ENCODE peak calls at places on chromosome 10, in seven cellular contexts. A is SK-N-SH, O is HCT116, B is HepG2, C is K562, N is H1, M is GM12878. T is an unnamed sample.

GRCh38 chr10:71893920-71894319 is 42.9 kb upstream of the PSAP start:
- DNase-seq in A (no peak), B (peak), O (no peak), M (no peak), C (peak), N (no peak), T (no peak)

GRCh38 chr10:13775786-13776780 is 189.3 kb downstream of the PRPF18 start:
- DNase-seq in N (no peak), M (no peak), B (no peak), O (no peak), A (no peak), C (no peak), T (no peak)

GRCh38 chr10:132183046-132183445 is 3.7 kb upstream of the DPYSL4 start:
- DNase-seq in M (no peak), N (no peak), C (no peak), O (no peak), B (peak), A (no peak), T (no peak)

GRCh38 chr10:6928531-6929080 is 348.5 kb upstream of the PRKCQ start:
- DNase-seq in A (no peak), C (no peak), M (no peak), B (no peak), N (no peak), O (no peak), T (no peak)

GRCh38 chr10:3623746-3624145 is 161.3 kb downstream of the KLF6 start:
- DNase-seq in N (no peak), A (no peak), O (no peak), M (peak), C (no peak), B (peak), T (no peak)

GRCh38 chr10:117781216-117781836 is 238.8 kb downstream of the EMX2 start:
- DNase-seq in N (no peak), A (no peak), C (no peak), B (no peak), O (no peak), M (no peak), T (no peak)

GRCh38 chr10:59362184-59362966 is at the start of gene FAM13C:
- DNase-seq in B (peak), M (no peak), O (no peak), A (peak), N (peak), C (no peak), T (no peak)

GRCh38 chr10:113867904-113868303 is 13.4 kb downstream of the NHLRC2 start:
- DNase-seq in O (no peak), M (no peak), B (no peak), N (no peak), C (no peak), A (no peak), T (no peak)

GRCh38 chr10:67978749-67979148 is 94.3 kb downstream of the SIRT1 start:
- DNase-seq in B (no peak), A (no peak), M (no peak), N (no peak), O (no peak), C (no peak), T (no peak)

GRCh38 chr10:43214071-43214955 is 52.6 kb downstream of the RASGEF1A start:
- DNase-seq in M (no peak), A (no peak), C (no peak), B (no peak), O (no peak), N (no peak), T (no peak)

GRCh38 chr10:27646604-27647191 is 98.9 kb downstream of the MKX start:
- DNase-seq in C (no peak), A (no peak), M (no peak), N (no peak), O (no peak), B (no peak), T (no peak)

GRCh38 chr10:117656385-117657367 is 114.1 kb downstream of the EMX2 start:
- DNase-seq in C (no peak), M (peak), O (no peak), B (no peak), N (no peak), A (no peak), T (no peak)

GRCh38 chr10:127428385-127428980 is 120.6 kb upstream of the NPS start:
- DNase-seq in M (no peak), C (no peak), O (no peak), B (no peak), N (no peak), A (no peak), T (no peak)

GRCh38 chr10:19930936-19931859 is 115.0 kb downstream of the PLXDC2 start:
- DNase-seq in O (no peak), A (peak), M (no peak), C (no peak), B (no peak), N (no peak), T (no peak)

GRCh38 chr10:95387383-95387782 is 96.6 kb upstream of the PDLIM1 start:
- DNase-seq in B (no peak), C (no peak), A (no peak), M (no peak), O (no peak), N (no peak), T (no peak)

GRCh38 chr10:91111060-91111459 is 109.4 kb upstream of the PCGF5 start:
- DNase-seq in M (no peak), B (no peak), C (no peak), N (no peak), O (no peak), A (no peak), T (no peak)

GRCh38 chr10:128498746-128499145 is 372.5 kb upstream of the MKI67 start:
- DNase-seq in C (no peak), A (no peak), M (no peak), O (no peak), N (no peak), B (no peak), T (no peak)

GRCh38 chr10:13222566-13222965 is 11.6 kb downstream of the UCMA start:
- DNase-seq in B (no peak), N (no peak), O (no peak), A (no peak), M (no peak), C (no peak), T (no peak)

GRCh38 chr10:114538544-114538906 is 119.5 kb downstream of the ABLIM1 start:
- DNase-seq in A (no peak), C (no peak), N (peak), B (no peak), O (no peak), M (no peak), T (no peak)

GRCh38 chr10:14812271-14812670 is 25.6 kb downstream of the CDNF start:
- DNase-seq in A (no peak), B (peak), C (no peak), M (no peak), N (no peak), O (no peak), T (no peak)

GRCh38 chr10:63919576-63920279 is 398.5 kb downstream of the REEP3 start:
- DNase-seq in A (no peak), C (no peak), B (no peak), M (no peak), O (no peak), N (no peak), T (no peak)

GRCh38 chr10:124386186-124387077 is 32.3 kb downstream of the OAT start:
- DNase-seq in O (no peak), M (no peak), B (no peak), N (no peak), A (peak), C (no peak), T (no peak)

GRCh38 chr10:119667562-119668328 is 16.6 kb downstream of the BAG3 start:
- DNase-seq in N (no peak), C (no peak), O (peak), B (peak), A (peak), M (no peak), T (peak)

GRCh38 chr10:71970331-71970730 is 6.1 kb downstream of the CHST3 start:
- DNase-seq in N (peak), C (peak), B (no peak), A (peak), O (no peak), M (no peak), T (no peak)

GRCh38 chr10:6095810-6096209 is 7.0 kb downstream of the RBM17 start:
- DNase-seq in O (no peak), A (no peak), B (no peak), C (no peak), N (no peak), M (no peak), T (no peak)

GRCh38 chr10:110029448-110029847 is 21.7 kb downstream of the ADD3 start:
- DNase-seq in C (no peak), O (no peak), B (no peak), A (no peak), M (no peak), N (no peak), T (no peak)

GRCh38 chr10:4931587-4931986 is 31.6 kb upstream of the AKR1C1 start:
- DNase-seq in M (no peak), O (no peak), C (no peak), N (no peak), A (no peak), B (no peak), T (no peak)

GRCh38 chr10:86415099-86415498 is 48.5 kb upstream of the GRID1 start:
- DNase-seq in O (no peak), C (no peak), A (no peak), B (no peak), M (no peak), N (no peak), T (no peak)

GRCh38 chr10:3813267-3813666 is 28.3 kb upstream of the KLF6 start:
- DNase-seq in O (no peak), M (no peak), B (no peak), N (no peak), A (no peak), C (no peak), T (no peak)

GRCh38 chr10:110993024-110993693 is 73.8 kb downstream of the SHOC2 start:
- DNase-seq in M (peak), B (no peak), O (no peak), A (no peak), C (no peak), N (no peak), T (no peak)

GRCh38 chr10:7230956-7231355 is 179.9 kb downstream of the SFMBT2 start:
- DNase-seq in B (no peak), A (no peak), O (no peak), M (no peak), C (no peak), N (no peak), T (no peak)

GRCh38 chr10:22683995-22684305 is 30.4 kb downstream of the PIP4K2A start:
- DNase-seq in N (no peak), C (no peak), M (no peak), O (no peak), B (no peak), A (peak), T (no peak)

GRCh38 chr10:69321037-69321715 is 42.9 kb downstream of the HK1 start:
- DNase-seq in A (no peak), N (no peak), C (no peak), B (no peak), M (no peak), O (no peak), T (no peak)

GRCh38 chr10:101933976-101934375 is 90.4 kb upstream of the KCNIP2 start:
- DNase-seq in M (no peak), C (no peak), O (no peak), N (no peak), A (no peak), B (no peak), T (no peak)

GRCh38 chr10:24153537-24153936 is 55.4 kb upstream of the KIAA1217 start:
- DNase-seq in B (no peak), M (no peak), C (no peak), O (no peak), A (peak), N (no peak), T (no peak)

GRCh38 chr10:17537281-17537680 is 79.9 kb downstream of the HACD1 start:
- DNase-seq in A (no peak), O (no peak), B (no peak), C (no peak), N (no peak), M (no peak), T (no peak)

GRCh38 chr10:133527779-133528271 is 662 bp downstream of the CYP2E1 start:
- DNase-seq in M (no peak), O (no peak), N (no peak), C (no peak), B (no peak), A (no peak), T (no peak)

GRCh38 chr10:117461766-117462423 is 80.7 kb upstream of the EMX2 start:
- DNase-seq in C (no peak), N (no peak), O (peak), A (no peak), B (no peak), M (no peak), T (peak)

GRCh38 chr10:77006836-77007511 is 630.6 kb downstream of the KCNMA1 start:
- DNase-seq in A (no peak), M (no peak), C (no peak), O (no peak), N (no peak), B (no peak), T (no peak)

GRCh38 chr10:77007836-77008235 is 629.8 kb downstream of the KCNMA1 start:
- DNase-seq in C (no peak), N (no peak), O (no peak), B (no peak), M (no peak), A (no peak), T (no peak)

GRCh38 chr10:77005901-77006300 is 631.7 kb downstream of the KCNMA1 start:
- DNase-seq in A (no peak), N (no peak), B (no peak), C (no peak), O (no peak), M (no peak), T (no peak)

GRCh38 chr10:77002872-77003271 is 634.7 kb downstream of the KCNMA1 start:
- DNase-seq in B (no peak), N (no peak), C (no peak), M (no peak), A (no peak), O (no peak), T (no peak)

DNA sequence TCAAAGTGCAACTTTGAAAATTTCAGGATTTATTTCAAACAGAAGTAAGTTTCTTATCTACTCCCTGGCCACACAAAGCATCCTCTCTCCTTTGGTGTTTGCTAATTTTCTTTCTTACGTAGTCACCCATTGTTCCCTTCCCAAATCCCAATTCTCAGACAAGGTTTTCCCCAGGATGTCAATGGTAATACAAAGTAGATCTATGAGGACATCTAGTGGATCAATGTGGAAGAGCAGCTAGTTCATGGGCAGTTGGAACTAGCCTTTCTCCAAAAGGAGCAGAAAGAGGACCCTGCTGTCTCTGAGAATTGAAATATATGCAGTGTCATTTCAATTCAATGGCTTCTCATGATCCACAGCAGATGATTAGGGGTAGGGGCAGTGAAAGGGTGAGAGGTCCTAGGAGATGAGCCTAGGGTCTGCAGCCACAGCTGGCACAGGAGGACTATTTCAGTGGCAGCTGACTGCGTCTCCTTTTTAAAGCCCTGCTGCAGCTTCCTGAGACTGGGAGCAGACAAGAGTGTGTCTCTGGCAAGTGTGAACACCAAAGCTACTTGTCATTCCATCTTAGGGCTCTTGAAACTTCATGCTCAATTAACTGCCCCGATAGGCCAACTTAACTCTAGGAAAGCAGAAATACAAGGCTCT is 632.6 kb downstream of the KCNMA1 start:
- DNase-seq in M (no peak), A (peak), N (peak), C (peak), B (peak), O (peak), T (peak)
- TF ChIP-seq SIN3A in M (no peak), A (no peak), N (no peak), C (no peak), B (no peak), O (no peak), T (no peak)

GRCh38 chr10:102945449-102945848 is 27.4 kb downstream of the CNNM2 start:
- DNase-seq in M (no peak), A (no peak), O (no peak), N (no peak), B (no peak), C (no peak), T (no peak)

GRCh38 chr10:102945989-102946388 is 27.9 kb downstream of the CNNM2 start:
- DNase-seq in N (no peak), O (no peak), M (no peak), A (no peak), B (no peak), C (no peak), T (no peak)

GRCh38 chr10:102946992-102947391 is 28.9 kb downstream of the CNNM2 start:
- DNase-seq in C (no peak), O (no peak), M (no peak), N (no peak), A (no peak), B (no peak), T (no peak)

GRCh38 chr10:102935939-102936605 is 18.0 kb downstream of the CNNM2 start:
- DNase-seq in C (no peak), B (no peak), A (no peak), O (no peak), N (no peak), M (no peak), T (no peak)

GRCh38 chr10:102941401-102941800 is 23.3 kb downstream of the CNNM2 start:
- DNase-seq in M (no peak), C (no peak), A (no peak), B (no peak), N (no peak), O (no peak), T (no peak)
- H3K4me3 ChIP-seq in M (no peak), C (no peak), A (no peak), B (no peak), N (no peak), O (no peak), T (no peak)

GRCh38 chr10:70694410-70695179 is 22.3 kb downstream of the ADAMTS14 start:
- DNase-seq in O (no peak), M (no peak), C (no peak), B (no peak), A (no peak), N (no peak), T (no peak)
- TF ChIP-seq SIN3A in O (no peak), M (no peak), C (no peak), B (no peak), A (no peak), N (no peak), T (no peak)

GRCh38 chr10:123274513-123275182 is 120.4 kb downstream of the BUB3 start:
- DNase-seq in C (no peak), A (no peak), B (no peak), O (no peak), M (no peak), N (no peak), T (no peak)
- H3K4me3 ChIP-seq in C (no peak), A (no peak), B (no peak), O (no peak), M (no peak), N (peak), T (no peak)

GRCh38 chr10:49579621-49580020 is 30.5 kb upstream of the SLC18A3 start:
- DNase-seq in N (no peak), O (no peak), C (no peak), M (no peak), B (no peak), A (no peak), T (no peak)
- TF ChIP-seq SIN3A in N (no peak), O (no peak), C (no peak), M (no peak), B (no peak), A (no peak), T (no peak)

DNA sequence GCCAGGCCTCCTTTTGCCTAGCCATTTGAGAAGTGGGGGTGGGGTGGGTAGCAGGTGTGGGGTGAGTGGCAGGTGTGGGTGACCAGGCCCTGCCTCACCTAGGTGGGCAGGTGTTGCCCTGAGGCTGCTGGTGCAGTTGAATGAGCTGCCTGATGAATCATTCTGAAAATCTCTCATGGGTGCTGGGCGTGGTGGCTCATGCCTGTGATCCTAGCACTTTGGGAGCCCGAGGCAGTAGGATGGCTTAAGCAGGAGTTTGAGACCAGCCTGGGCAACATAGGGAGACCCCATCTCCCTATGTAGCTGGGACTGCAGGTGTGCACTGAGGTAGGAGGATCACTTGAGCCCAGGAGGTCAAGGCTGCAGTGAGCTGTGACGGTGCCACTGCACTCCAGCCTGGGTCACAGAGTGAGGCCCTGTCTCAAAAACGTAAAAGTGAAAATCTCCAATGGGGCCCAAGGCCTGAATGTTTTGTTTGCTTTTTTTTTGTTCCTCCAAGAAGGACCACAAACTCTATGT is 17.7 kb downstream of the TSPAN14 start:
- DNase-seq in A (no peak), N (no peak), M (no peak), C (no peak), O (peak), B (no peak), T (no peak)
- H3K4me3 ChIP-seq in A (no peak), N (no peak), M (no peak), C (no peak), O (no peak), B (no peak), T (no peak)

DNA sequence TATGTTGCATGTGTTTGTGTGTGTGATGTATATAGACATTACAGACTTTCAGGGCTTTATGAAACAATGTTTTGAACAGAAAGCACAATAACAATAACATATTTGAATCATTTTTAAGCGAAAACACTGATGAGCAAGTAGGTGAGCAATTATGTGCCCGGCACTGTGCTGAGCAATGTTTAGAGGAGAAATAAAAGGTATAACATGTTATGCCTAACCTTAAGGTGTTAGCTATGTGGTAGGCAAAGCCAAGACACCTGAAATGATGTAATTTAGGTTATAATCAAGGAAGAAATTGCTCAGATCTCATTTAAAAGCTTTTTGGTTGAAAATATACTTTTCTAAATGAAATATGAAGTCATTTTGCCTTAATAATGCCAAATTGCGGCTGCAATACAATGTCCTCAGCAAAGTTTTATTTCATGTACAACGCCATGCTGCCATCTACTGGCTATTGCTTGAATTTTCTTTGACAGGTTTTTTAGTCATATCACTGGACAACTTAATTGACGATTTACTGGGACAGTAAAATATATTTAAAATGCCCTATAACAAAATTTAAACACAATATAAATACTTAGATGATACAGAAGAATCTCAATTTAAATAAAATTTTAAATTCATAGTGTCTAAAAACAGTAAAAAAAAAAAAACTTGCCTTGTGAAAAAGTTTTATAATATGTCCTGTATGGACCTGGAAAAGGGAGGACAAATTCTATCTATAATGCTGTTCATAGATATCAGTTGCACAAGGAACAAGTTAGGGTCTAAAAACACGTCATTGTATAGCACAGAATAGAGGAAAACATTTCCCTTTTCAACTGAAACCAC is 131.1 kb upstream of the CDK1 start:
- DNase-seq in B (peak), A (peak), N (no peak), C (peak), M (peak), O (peak), T (peak)
- TF ChIP-seq SIN3A in B (no peak), A (no peak), N (no peak), C (no peak), M (no peak), O (no peak), T (no peak)

T was measured in Panc1.